ENCODE peak calls at places on chromosomes 5 and 9, in four cellular contexts. K is HL-60, D is K562, C is GM12878. Q is an unnamed sample.

GRCh38 chr5:73039082-73039481 is 81.3 kb upstream of the TMEM171 start:
- DNase-seq in K (peak), D (no peak), C (no peak), Q (no peak)

GRCh38 chr5:43674536-43674935 is 71.6 kb downstream of the NNT start:
- DNase-seq in K (no peak), D (no peak), C (no peak), Q (no peak)

GRCh38 chr5:148156609-148157008 is 11.7 kb upstream of the SPINK14 start:
- DNase-seq in K (no peak), D (no peak), C (no peak), Q (no peak)

GRCh38 chr9:104682642-104683041 is 11.7 kb upstream of the OR13D1 start:
- DNase-seq in K (peak), D (peak), C (peak), Q (no peak)

GRCh38 chr5:154214236-154215106 is 23.9 kb downstream of the GALNT10 start:
- DNase-seq in K (no peak), D (no peak), C (no peak), Q (no peak)

GRCh38 chr5:142095651-142096330 is 12.8 kb upstream of the NDFIP1 start:
- DNase-seq in K (peak), D (no peak), C (peak), Q (no peak)

GRCh38 chr5:34676409-34676808 is 20.3 kb downstream of the RAI14 start:
- DNase-seq in K (no peak), D (no peak), C (no peak), Q (no peak)

GRCh38 chr9:134495881-134496412 is 145.7 kb upstream of the COL5A1 start:
- DNase-seq in K (no peak), D (no peak), C (no peak), Q (no peak)

GRCh38 chr5:68110894-68111293 is 104.7 kb upstream of the PIK3R1 start:
- DNase-seq in K (no peak), D (no peak), C (no peak), Q (no peak)

GRCh38 chr9:32969270-32969669 is 32.2 kb downstream of the APTX start:
- DNase-seq in K (no peak), D (no peak), C (no peak), Q (no peak)

GRCh38 chr9:134475051-134475790 is 149.0 kb downstream of the RXRA start:
- DNase-seq in K (no peak), D (no peak), C (no peak), Q (no peak)

GRCh38 chr9:22617156-22617555 is 170.5 kb downstream of the DMRTA1 start:
- DNase-seq in K (no peak), D (no peak), C (no peak), Q (no peak)

DNA sequence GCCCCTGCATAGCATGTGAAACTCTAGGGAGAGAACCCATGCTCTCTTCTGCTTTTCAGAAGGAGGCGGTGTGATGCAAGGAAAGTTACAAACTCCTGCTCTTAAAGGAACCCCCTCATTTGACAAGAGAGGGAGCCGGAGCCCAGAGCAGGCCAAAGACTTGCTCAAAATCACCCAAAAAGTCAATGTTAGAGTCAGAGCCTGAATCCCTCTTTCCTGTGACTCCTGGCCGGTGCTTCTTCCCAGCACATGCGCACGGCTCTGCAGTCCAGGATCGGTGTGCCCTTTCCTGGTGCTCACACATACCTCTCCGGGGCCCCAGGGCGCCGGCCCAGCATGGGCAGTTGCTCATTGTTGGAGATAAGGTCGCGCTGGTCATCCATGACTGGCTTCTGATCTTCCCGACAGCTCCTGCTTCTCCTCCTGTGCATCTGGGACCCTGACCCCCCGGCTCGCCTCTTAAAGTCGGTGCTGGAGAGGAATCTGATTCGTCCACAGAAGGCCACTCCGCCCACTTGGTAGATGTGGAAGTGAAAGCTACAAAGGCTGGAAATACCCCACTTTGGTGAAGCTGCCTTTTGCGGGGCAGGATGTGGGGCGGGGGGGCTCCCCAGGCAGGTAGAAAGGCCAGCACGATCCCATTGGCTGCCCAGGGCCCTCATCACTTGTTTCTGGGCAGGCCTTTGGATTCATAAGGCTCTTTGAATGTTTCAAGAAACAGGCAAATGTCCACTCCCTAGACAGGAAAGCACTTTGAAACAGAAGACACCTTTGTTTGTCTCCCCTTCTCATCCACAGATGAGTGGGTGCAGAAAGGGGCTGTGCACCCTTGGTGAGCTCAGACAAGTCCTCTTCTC is at the start of gene CD74:
- DNase-seq in K (peak), D (no peak), C (peak), Q (peak)
- TF ChIP-seq POLR2AphosphoS5 in K (no peak), D (no peak), C (peak), Q (peak)

GRCh38 chr9:5843450-5844249 is 10.7 kb upstream of the ERMP1 start:
- DNase-seq in K (no peak), D (peak), C (no peak), Q (no peak)
- TF ChIP-seq SPI1 in K (no peak), D (no peak), C (no peak), Q (no peak)

GRCh38 chr9:132006657-132007370 is 72.9 kb downstream of the MED27 start:
- DNase-seq in K (peak), D (no peak), C (peak), Q (peak)
- TF ChIP-seq POLR2AphosphoS5 in K (no peak), D (no peak), C (no peak), Q (no peak)

DNA sequence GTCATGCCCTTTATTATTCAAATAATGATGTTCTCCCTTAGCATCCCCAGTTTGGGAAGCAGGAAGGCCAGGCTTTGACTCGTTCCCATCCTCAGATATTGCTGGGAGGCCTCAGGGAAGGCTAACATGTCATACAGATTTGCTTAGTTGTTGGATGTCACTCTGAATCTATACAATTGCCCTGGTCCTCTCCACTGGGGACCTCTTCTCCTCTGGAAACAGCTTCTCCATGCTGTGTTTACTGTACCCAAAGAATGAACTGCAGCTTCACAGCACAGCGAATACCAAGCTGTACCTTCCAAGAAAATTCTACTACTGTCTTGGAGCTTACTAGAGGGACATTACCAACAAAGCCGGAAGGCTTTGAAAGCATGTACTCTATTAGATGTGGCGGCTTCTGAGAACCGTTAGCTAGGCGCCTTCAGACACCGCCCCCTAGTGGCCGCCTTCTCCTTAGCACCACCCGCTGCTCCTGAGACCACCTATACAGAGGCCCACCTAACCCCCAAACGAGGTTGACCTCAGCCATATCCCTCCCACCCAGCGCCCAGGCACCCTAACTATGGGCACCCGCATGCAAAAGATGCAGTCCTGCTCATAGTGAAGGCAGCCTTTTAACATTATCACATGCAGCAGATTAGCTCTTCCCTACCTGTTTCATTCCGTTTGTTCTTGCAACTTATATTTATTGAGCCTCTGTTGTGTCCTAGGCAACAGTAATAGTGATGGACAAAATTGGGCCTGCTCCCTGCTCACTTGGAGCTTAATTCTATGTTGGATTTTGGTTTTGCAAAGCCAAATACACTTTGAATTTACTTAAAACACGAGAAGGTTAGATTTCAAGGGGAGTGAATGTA is 34.9 kb upstream of the FOXI1 start:
- DNase-seq in K (no peak), D (peak), C (no peak), Q (no peak)
- TF ChIP-seq SPI1 in K (no peak), D (no peak), C (no peak), Q (no peak)

DNA sequence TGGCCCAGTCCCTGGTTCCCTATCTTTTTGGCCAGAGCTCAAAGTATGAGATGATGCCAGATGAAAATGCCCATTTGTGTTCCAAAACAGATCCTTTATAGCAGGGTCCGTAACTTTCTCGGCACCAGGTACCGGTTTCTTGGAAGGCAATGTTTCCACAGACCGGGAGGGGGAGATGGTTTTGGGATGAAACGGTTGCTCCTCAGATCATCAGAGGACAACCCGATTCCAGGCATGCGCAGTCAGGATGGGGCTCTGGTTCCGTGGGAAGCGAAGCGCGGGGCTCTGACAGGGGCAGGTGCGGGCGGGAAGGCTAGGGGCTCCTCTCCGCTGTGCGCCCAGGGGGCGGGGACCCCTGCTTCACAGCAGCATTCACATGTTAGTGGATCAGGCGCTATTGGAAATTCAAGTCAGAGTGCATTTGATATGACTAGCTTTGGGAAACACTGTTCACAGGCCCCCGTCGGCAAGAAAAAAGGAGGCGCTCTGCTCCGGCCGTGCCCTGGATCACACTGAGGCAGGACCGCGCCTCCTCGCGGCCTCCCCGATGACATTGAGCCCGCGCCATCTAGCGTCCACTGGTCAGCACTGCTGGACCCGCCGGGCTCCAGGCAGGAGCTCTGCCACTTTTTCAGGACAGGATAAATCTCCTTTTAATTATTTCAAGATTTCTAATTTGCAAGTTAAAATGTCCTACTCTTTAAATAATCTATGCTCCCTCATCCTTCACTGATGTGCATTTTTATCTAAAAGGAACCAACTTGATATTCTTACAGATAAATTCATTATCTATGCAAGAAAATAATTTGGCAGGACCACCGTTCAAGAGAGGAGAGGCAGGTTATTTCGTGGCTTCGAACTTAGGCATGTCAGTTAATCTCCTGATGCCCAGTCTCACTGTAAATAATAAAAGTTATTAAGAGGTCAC is 190.0 kb downstream of the FANCC start:
- DNase-seq in K (peak), D (peak), C (no peak), Q (peak)
- TF ChIP-seq POLR2AphosphoS5 in K (no peak), D (no peak), C (no peak), Q (no peak)

DNA sequence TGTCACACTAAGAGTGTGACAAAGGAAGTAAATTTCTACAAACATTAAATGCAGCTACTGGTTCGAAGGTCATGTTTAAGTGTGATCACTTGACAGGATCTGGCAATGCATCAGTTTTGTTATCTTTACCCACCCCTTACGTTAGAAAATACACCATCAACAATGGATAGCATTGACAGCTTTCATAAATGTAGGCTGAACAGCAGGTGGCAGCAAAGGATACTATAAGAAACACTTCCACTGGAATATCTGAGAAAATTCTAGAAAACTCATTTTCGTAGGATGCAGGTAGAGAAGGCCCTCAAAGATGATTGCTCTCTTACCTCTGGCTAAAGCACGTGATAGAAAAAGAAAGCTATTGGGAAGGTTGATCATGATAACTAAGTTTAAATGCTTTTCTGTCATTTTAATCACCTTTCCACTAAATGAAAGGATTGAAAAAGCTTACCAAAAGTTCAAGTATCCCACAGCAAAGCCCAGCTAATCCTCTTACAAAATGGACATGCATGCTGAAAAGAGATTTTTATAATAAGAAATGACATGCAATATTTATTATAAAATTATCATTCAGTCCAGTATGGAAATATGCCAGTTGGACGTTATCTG is 292.5 kb downstream of the PARP8 start:
- DNase-seq in K (peak), D (peak), C (no peak), Q (no peak)
- TF ChIP-seq SPI1 in K (no peak), D (no peak), C (no peak), Q (no peak)

GRCh38 chr5:74596930-74597329 is 43.6 kb downstream of the ENC1 start:
- DNase-seq in K (no peak), D (no peak), C (no peak), Q (no peak)

GRCh38 chr5:74598731-74599624 is 41.5 kb downstream of the ENC1 start:
- DNase-seq in K (no peak), D (no peak), C (no peak), Q (no peak)

GRCh38 chr5:74589204-74590056 is 51.1 kb downstream of the ENC1 start:
- DNase-seq in K (no peak), D (no peak), C (no peak), Q (no peak)

GRCh38 chr5:74594172-74595040 is 46.1 kb downstream of the ENC1 start:
- DNase-seq in K (no peak), D (peak), C (no peak), Q (no peak)

GRCh38 chr5:74595143-74595915 is 45.2 kb downstream of the ENC1 start:
- DNase-seq in K (no peak), D (peak), C (no peak), Q (no peak)
- TF ChIP-seq POLR2AphosphoS5 in K (no peak), D (no peak), C (no peak), Q (no peak)

DNA sequence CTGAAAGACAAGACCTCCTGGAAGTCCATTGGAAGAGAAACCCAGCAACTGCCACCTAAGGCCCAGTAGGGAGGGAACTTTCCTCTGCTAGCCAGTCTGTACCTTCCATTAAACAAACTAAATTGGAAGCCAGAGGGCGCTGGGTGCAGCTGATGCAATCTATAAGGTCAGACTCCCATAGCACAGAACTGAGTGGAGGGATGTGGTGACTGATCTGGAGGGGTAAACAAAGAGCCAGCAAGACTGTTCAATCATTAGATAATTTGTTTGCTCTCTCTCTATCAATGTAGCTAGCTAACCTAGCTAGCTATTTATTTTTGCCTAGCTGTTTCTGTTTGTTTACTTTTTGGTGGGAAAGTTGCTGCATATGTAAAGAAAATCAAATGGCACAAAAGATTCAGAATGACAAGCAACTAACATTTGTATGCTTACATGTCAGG is 291.8 kb upstream of the DAB2 start:
- DNase-seq in K (peak), D (peak), C (no peak), Q (no peak)
- TF ChIP-seq SPI1 in K (no peak), D (no peak), C (no peak), Q (no peak)

DNA sequence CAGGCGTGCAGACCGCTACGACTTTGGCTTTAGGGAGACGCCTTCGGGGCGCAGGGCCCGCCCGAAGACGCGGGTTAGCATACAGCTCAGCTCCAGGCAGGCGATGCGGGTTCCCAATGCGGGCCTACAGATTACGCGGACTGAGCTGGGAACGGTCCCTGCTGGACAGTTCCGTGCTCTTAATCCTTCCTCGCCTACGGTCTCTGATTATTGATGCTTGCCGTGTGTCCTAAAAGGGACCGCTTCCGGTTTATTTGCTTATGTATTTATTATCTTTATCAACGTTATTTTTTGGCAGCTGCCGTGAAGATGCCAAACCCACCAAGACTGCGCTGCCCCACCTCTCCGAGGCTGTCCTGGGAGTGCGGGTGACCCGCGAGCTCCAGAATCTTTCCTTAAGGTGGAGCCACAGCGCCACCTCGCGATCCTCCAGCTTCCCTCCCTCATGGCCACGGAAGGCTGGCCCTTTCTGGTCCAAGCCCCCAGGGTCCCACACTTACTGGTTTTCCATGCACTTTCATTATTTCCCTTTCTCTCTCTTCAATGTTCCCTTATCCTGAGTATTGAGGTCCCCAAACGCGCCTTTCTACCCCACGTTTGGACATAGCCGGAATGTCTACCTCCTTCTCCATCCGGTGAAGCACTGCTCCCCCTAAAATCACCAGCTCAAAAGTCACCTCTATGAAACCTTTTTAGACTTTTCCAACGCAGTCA is 7.0 kb upstream of the EBF1 start:
- DNase-seq in K (peak), D (peak), C (no peak), Q (peak)
- TF ChIP-seq POLR2AphosphoS5 in K (no peak), D (no peak), C (no peak), Q (no peak)